ENCODE peak calls at places on chromosome 11, in seven cellular contexts. N is coronary artery, J is fibroblast of the aortic adventitia, D is hepatic stellate cell, T is ELR, O is glutamatergic neuron, Y is EL. L is an unnamed sample.

GRCh38 chr11:34620202-34620601 is 691 bp upstream of the EHF start:
- DNase-seq in J (no peak), O (no peak), D (no peak), T (no peak), N (no peak), Y (no peak), L (no peak)

GRCh38 chr11:68950268-68950667 is 30.5 kb downstream of the MRGPRD start:
- DNase-seq in J (peak), D (peak), Y (peak), N (no peak), T (peak), O (no peak), L (no peak)

GRCh38 chr11:31437742-31438435 is 68.2 kb downstream of the DNAJC24 start:
- DNase-seq in N (no peak), O (no peak), D (peak), T (peak), J (peak), Y (peak), L (peak)

GRCh38 chr11:66328307-66329144 is 7.7 kb downstream of the RIN1 start:
- DNase-seq in O (peak), D (peak), Y (peak), N (no peak), T (peak), J (peak), L (peak)

GRCh38 chr11:133860151-133860550 is 14.8 kb upstream of the SPATA19 start:
- DNase-seq in T (no peak), Y (no peak), N (no peak), O (no peak), D (no peak), J (no peak), L (no peak)

GRCh38 chr11:123060265-123061000 is 1.5 kb downstream of the HSPA8 start:
- DNase-seq in J (no peak), Y (peak), T (peak), O (no peak), D (no peak), N (no peak), L (no peak)

GRCh38 chr11:121716060-121716459 is 263.3 kb upstream of the SORL1-AS1 start:
- DNase-seq in J (no peak), O (no peak), D (no peak), Y (peak), N (no peak), T (no peak), L (peak)

GRCh38 chr11:1359556-1359955 is 30.2 kb upstream of the BRSK2 start:
- DNase-seq in J (no peak), N (no peak), D (no peak), T (no peak), Y (no peak), O (no peak), L (no peak)

GRCh38 chr11:27468209-27468608 is 4.4 kb downstream of the LGR4 start:
- DNase-seq in O (no peak), T (peak), N (no peak), J (peak), Y (peak), D (no peak), L (peak)

GRCh38 chr11:2271077-2271326 is 614 bp upstream of the ASCL2 start:
- DNase-seq in O (no peak), T (no peak), Y (no peak), N (peak), D (no peak), J (no peak), L (no peak)

GRCh38 chr11:32052218-32052617 is 38.7 kb upstream of the RCN1 start:
- DNase-seq in N (peak), D (peak), Y (peak), O (peak), J (peak), T (peak), L (peak)

GRCh38 chr11:103700605-103701004 is 335.8 kb upstream of the DDI1 start:
- DNase-seq in T (peak), N (no peak), J (peak), O (no peak), Y (peak), D (peak), L (peak)

GRCh38 chr11:26992031-26992541 is 1.8 kb upstream of the FIBIN start:
- DNase-seq in Y (peak), T (peak), D (peak), J (peak), O (no peak), N (no peak), L (peak)

GRCh38 chr11:118003021-118003423 is 16.8 kb downstream of the IL10RA start:
- DNase-seq in J (no peak), T (no peak), Y (no peak), N (no peak), O (no peak), D (no peak), L (no peak)

GRCh38 chr11:116865696-116866095 is 28.3 kb upstream of the APOA1 start:
- DNase-seq in N (no peak), O (no peak), T (no peak), J (peak), D (no peak), Y (peak), L (no peak)

GRCh38 chr11:64267207-64267945 is 16.0 kb downstream of the PLCB3 start:
- DNase-seq in T (no peak), J (peak), D (no peak), O (no peak), Y (no peak), N (no peak), L (no peak)

GRCh38 chr11:66279092-66279797 is 1.3 kb downstream of the CNIH2 start:
- DNase-seq in Y (no peak), N (no peak), J (no peak), O (no peak), D (no peak), T (no peak), L (no peak)

GRCh38 chr11:79007811-79008294 is 433.0 kb downstream of the TENM4 start:
- DNase-seq in J (no peak), O (no peak), Y (no peak), N (no peak), D (no peak), T (no peak), L (no peak)

GRCh38 chr11:29159552-29160465 is 857.0 kb downstream of the KCNA4 start:
- DNase-seq in D (peak), J (peak), T (peak), Y (peak), O (peak), N (no peak), L (peak)

GRCh38 chr11:114200785-114201184 is 95.4 kb upstream of the NNMT start:
- DNase-seq in J (no peak), N (no peak), D (no peak), Y (no peak), T (no peak), O (no peak), L (no peak)